ENCODE peak calls at places on chromosomes 12 and 14, in ten cellular contexts. J is hippocampal formation; F is activated naive CD8-positive, alpha-beta T cell treated with anti-CD3 and anti-CD28 coated beads, Interleukin-2, amount 10 ng/mL, durations not matched to agents 7 days and 5 days; V is neural progenitor cell; E is H54; N is endothelial cell; Y is GM06990; U is T-helper 17 cell; P is bronchial epithelial cell; C is aorta. B is an unnamed sample.

GRCh38 chr14:52119030-52119429 is 50.2 kb upstream of the NID2 start:
- DNase-seq in C (no peak), P (no peak), Y (no peak), V (no peak), N (no peak), F (no peak), J (peak), U (no peak), E (no peak), B (no peak)

GRCh38 chr14:26621366-26621765 is 23.5 kb upstream of the NOVA1 start:
- DNase-seq in V (no peak), C (no peak), P (no peak), U (no peak), N (no peak), J (no peak), E (no peak), Y (no peak), F (no peak), B (no peak)

GRCh38 chr14:49769581-49770211 is 1.7 kb downstream of the KLHDC2 start:
- DNase-seq in U (no peak), J (no peak), F (no peak), E (no peak), C (no peak), V (no peak), P (no peak), N (no peak), Y (no peak), B (no peak)

GRCh38 chr12:1660304-1661187 is 30.3 kb upstream of the ADIPOR2 start:
- DNase-seq in N (no peak), U (peak), E (no peak), P (peak), V (no peak), C (no peak), J (peak), Y (no peak), F (peak), B (no peak)

GRCh38 chr12:64318605-64319004 is 72.0 kb downstream of the C12orf56 start:
- DNase-seq in C (no peak), Y (peak), J (no peak), P (peak), U (no peak), N (peak), V (no peak), E (no peak), F (no peak), B (no peak)

GRCh38 chr14:33457021-33457420 is 493.9 kb downstream of the EGLN3 start:
- DNase-seq in Y (no peak), E (no peak), C (no peak), N (no peak), P (peak), U (no peak), V (no peak), J (peak), F (no peak), B (no peak)

GRCh38 chr12:40907115-40907521 is 214.9 kb downstream of the CNTN1 start:
- DNase-seq in N (no peak), P (peak), V (no peak), C (no peak), F (no peak), J (no peak), U (no peak), E (no peak), Y (peak), B (no peak)

GRCh38 chr12:91877461-91878230 is 268.0 kb downstream of the BTG1 start:
- DNase-seq in J (no peak), Y (no peak), U (peak), F (no peak), P (peak), C (no peak), V (no peak), E (no peak), N (no peak), B (no peak)

GRCh38 chr12:124517260-124518050 is 50.0 kb downstream of the NCOR2 start:
- DNase-seq in C (peak), F (no peak), N (no peak), V (no peak), P (peak), U (no peak), Y (no peak), J (peak), E (no peak), B (no peak)

GRCh38 chr12:3365416-3366385 is 125.3 kb upstream of the PRMT8 start:
- DNase-seq in C (no peak), E (no peak), J (no peak), N (peak), P (peak), Y (no peak), F (no peak), U (no peak), V (peak), B (peak)

GRCh38 chr12:104480826-104481457 is 24.2 kb downstream of the CHST11 start:
- DNase-seq in J (no peak), E (peak), F (no peak), Y (no peak), P (peak), U (no peak), N (no peak), V (no peak), C (peak), B (no peak)

GRCh38 chr14:92654206-92654901 is 94.1 kb downstream of the LGMN start:
- DNase-seq in V (no peak), P (no peak), E (no peak), C (no peak), N (no peak), U (no peak), Y (no peak), J (no peak), F (no peak), B (no peak)

GRCh38 chr12:69024413-69024812 is 91.4 kb upstream of the CPM start:
- DNase-seq in J (no peak), E (peak), V (no peak), U (no peak), Y (no peak), F (no peak), P (peak), N (no peak), C (no peak), B (no peak)

GRCh38 chr12:131351319-131352028 is 359.4 kb upstream of the SFSWAP start:
- DNase-seq in N (no peak), P (no peak), V (no peak), F (no peak), Y (no peak), U (no peak), E (no peak), J (no peak), C (no peak), B (no peak)

GRCh38 chr14:63544641-63545234 is 1.6 kb upstream of the PPP2R5E start:
- DNase-seq in N (no peak), U (no peak), V (no peak), C (no peak), P (no peak), F (no peak), E (no peak), Y (no peak), J (peak), B (no peak)

GRCh38 chr12:19584734-19585133 is 145.4 kb downstream of the AEBP2 start:
- DNase-seq in Y (no peak), J (no peak), N (no peak), F (no peak), P (no peak), C (no peak), E (no peak), V (no peak), U (no peak), B (no peak)

GRCh38 chr12:27209257-27209910 is 34.7 kb upstream of the STK38L start:
- DNase-seq in U (no peak), C (no peak), V (no peak), N (no peak), F (no peak), Y (no peak), J (no peak), P (no peak), E (no peak), B (no peak)

GRCh38 chr12:98591209-98591608 is 2.3 kb upstream of the SLC25A3 start:
- DNase-seq in Y (no peak), J (no peak), U (no peak), P (no peak), N (no peak), V (no peak), E (no peak), F (no peak), C (no peak), B (no peak)

GRCh38 chr14:37181441-37181840 is 9.0 kb upstream of the SLC25A21 start:
- DNase-seq in E (no peak), N (no peak), F (no peak), V (no peak), U (no peak), C (no peak), P (no peak), J (no peak), Y (no peak), B (no peak)

GRCh38 chr12:58419905-58420304 is 478.5 kb downstream of the ATP23 start:
- DNase-seq in J (no peak), N (no peak), P (peak), C (no peak), F (no peak), Y (no peak), E (no peak), U (no peak), V (no peak), B (no peak)

B was measured in NCI-H1930.